ENCODE peak calls at places on chromosomes 1 and 21, in five cellular contexts. U is CD8-positive, alpha-beta memory T cell; Y is body of pancreas; I is AG04450; V is tibial artery. B is an unnamed sample.

GRCh38 chr1:103156966-103157365 is 48.6 kb upstream of the COL11A1 start:
- DNase-seq in I (no peak), U (no peak), V (no peak), Y (no peak), B (no peak)

GRCh38 chr21:42395910-42396625 is at the start of gene TMPRSS3:
- DNase-seq in V (no peak), Y (peak; percentile 64), U (no peak), I (no peak), B (no peak)

GRCh38 chr21:38355992-38356781 is 99.4 kb downstream of the KCNJ15 start:
- DNase-seq in I (peak; percentile 27), U (no peak), V (peak; percentile 89), Y (peak; percentile 78), B (peak; percentile 83)

GRCh38 chr1:222652676-222653075 is 34.8 kb downstream of the MIA3 start:
- DNase-seq in I (no peak), Y (no peak), V (no peak), U (no peak), B (no peak)

GRCh38 chr1:151864411-151864810 is 10.9 kb upstream of the THEM5 start:
- DNase-seq in V (no peak), Y (no peak), U (no peak), I (no peak), B (no peak)

GRCh38 chr1:48062353-48062752 is 65.2 kb upstream of the TRABD2B start:
- DNase-seq in Y (peak; percentile 31), V (no peak), U (no peak), I (no peak), B (no peak)

GRCh38 chr1:24418898-24419628 is 3.5 kb downstream of the NIPAL3 start:
- DNase-seq in U (no peak), V (no peak), Y (no peak), I (no peak), B (no peak)

GRCh38 chr21:42417533-42417932 is 13.8 kb downstream of the UBASH3A start:
- DNase-seq in Y (no peak), V (no peak), I (no peak), U (peak; percentile 66), B (peak; percentile 2)

GRCh38 chr1:76687324-76688018 is 179.8 kb upstream of the ST6GALNAC5 start:
- DNase-seq in Y (no peak), U (no peak), V (no peak), I (no peak), B (no peak)

GRCh38 chr1:203465146-203465798 is 10.3 kb upstream of the PRELP start:
- DNase-seq in I (no peak), U (no peak), Y (no peak), V (peak; percentile 86), B (peak; percentile 79)

GRCh38 chr1:197664391-197664790 is 110.9 kb downstream of the DENND1B start:
- DNase-seq in U (no peak), Y (no peak), I (no peak), V (no peak), B (no peak)

GRCh38 chr1:212291505-212292134 is 6.4 kb downstream of the PPP2R5A start:
- DNase-seq in V (no peak), I (no peak), Y (no peak), U (peak; percentile 59), B (no peak)

GRCh38 chr1:161905269-161905884 is 118.3 kb downstream of the OLFML2B start:
- DNase-seq in I (no peak), U (no peak), V (no peak), Y (peak; percentile 21), B (no peak)

GRCh38 chr1:212450331-212450881 is 17.7 kb downstream of the NENF start:
- DNase-seq in I (no peak), V (no peak), U (no peak), Y (no peak), B (peak; percentile 70)

GRCh38 chr1:11157867-11158266 is 31.3 kb upstream of the ANGPTL7 start:
- DNase-seq in Y (no peak), U (no peak), V (peak; percentile 82), I (no peak), B (no peak)

GRCh38 chr1:47371016-47371517 is 37.5 kb downstream of the CMPK1 start:
- DNase-seq in Y (no peak), I (no peak), V (no peak), U (no peak), B (no peak)

GRCh38 chr1:33721416-33721815 is 142.5 kb upstream of the HMGB4 start:
- DNase-seq in I (no peak), V (no peak), Y (no peak), U (no peak), B (no peak)

GRCh38 chr1:161706116-161706482 is 930 bp upstream of the FCRLA start:
- DNase-seq in I (no peak), Y (no peak), U (no peak), V (no peak), B (no peak)

GRCh38 chr21:35002879-35003722 is 46.0 kb downstream of the RUNX1 start:
- DNase-seq in U (no peak), I (peak; percentile 67), Y (no peak), V (no peak), B (no peak)

GRCh38 chr1:193143285-193143684 is 21.5 kb downstream of the CDC73 start:
- DNase-seq in V (no peak), Y (no peak), I (no peak), U (no peak), B (no peak)

B was measured in coronary artery.